ENCODE peak calls at places on chromosomes 4 and X, in seven cellular contexts. M is left ventricle myocardium inferior, V is brain microvascular endothelial cell, E is suprapubic skin, A is body of pancreas, P is heart left ventricle, G is dorsolateral prefrontal cortex. H is an unnamed sample.

GRCh38 chr4:589219-589963 is 13.3 kb upstream of the TMEM271 start:
- DNase-seq in A (no peak), E (no peak), M (no peak), P (no peak), G (no peak), V (no peak), H (no peak)

GRCh38 chrX:13076176-13076956 is 31.9 kb upstream of the FAM9C start:
- DNase-seq in V (no peak), P (no peak), M (no peak), G (no peak), A (no peak), E (no peak), H (no peak)

GRCh38 chr4:53782468-53782865 is 191.2 kb upstream of the LNX1 start:
- DNase-seq in P (no peak), E (no peak), V (no peak), G (no peak), M (no peak), A (no peak), H (no peak)

GRCh38 chrX:70852294-70852693 is 56.2 kb downstream of the TEX11 start:
- DNase-seq in A (no peak), P (no peak), V (no peak), M (no peak), E (no peak), G (no peak), H (no peak)

GRCh38 chr4:73989031-73989430 is 1.0 kb upstream of the PPBP start:
- DNase-seq in V (no peak), M (no peak), P (no peak), A (no peak), G (no peak), E (no peak), H (no peak)

GRCh38 chr4:115770046-115770543 is 656.7 kb upstream of the NDST4 start:
- DNase-seq in M (no peak), V (no peak), E (no peak), G (no peak), P (no peak), A (no peak), H (no peak)

GRCh38 chr4:47235721-47236120 is 204.4 kb downstream of the GABRB1 start:
- DNase-seq in P (no peak), V (no peak), M (no peak), G (no peak), E (no peak), A (no peak), H (no peak)

GRCh38 chrX:46929439-46930018 is 17.3 kb downstream of the JADE3 start:
- DNase-seq in E (no peak), M (no peak), V (peak; percentile 40), G (no peak), P (no peak), A (no peak), H (no peak)

GRCh38 chrX:20527458-20528099 is 260.9 kb upstream of the RPS6KA3 start:
- DNase-seq in P (peak; percentile 31), M (peak; percentile 24), E (no peak), G (no peak), A (no peak), V (no peak), H (no peak)

GRCh38 chr4:94307231-94307840 is 35.3 kb downstream of the HPGDS start:
- DNase-seq in V (peak; percentile 25), P (no peak), G (no peak), E (no peak), M (no peak), A (no peak), H (no peak)

GRCh38 chr4:52573551-52573950 is 85.5 kb downstream of the USP46 start:
- DNase-seq in A (no peak), P (peak; percentile 36), M (no peak), E (no peak), G (no peak), V (no peak), H (no peak)

GRCh38 chr4:91958651-91959050 is 345.1 kb upstream of the GRID2 start:
- DNase-seq in E (no peak), M (no peak), A (no peak), V (no peak), G (no peak), P (no peak), H (no peak)

GRCh38 chrX:55111578-55112254 is 22.9 kb downstream of the PAGE2 start:
- DNase-seq in V (no peak), M (no peak), P (no peak), G (no peak), E (no peak), A (no peak), H (no peak)

GRCh38 chr4:163233321-163233720 is 66.6 kb upstream of the NAF1 start:
- DNase-seq in G (no peak), V (no peak), A (no peak), M (no peak), P (no peak), E (no peak), H (no peak)

GRCh38 chr4:53693408-53693807 is 102.1 kb upstream of the LNX1 start:
- DNase-seq in P (no peak), A (no peak), V (no peak), E (no peak), M (no peak), G (no peak), H (no peak)

GRCh38 chr4:3206439-3207100 is 42.4 kb upstream of the MSANTD1 start:
- DNase-seq in G (no peak), M (no peak), A (no peak), E (no peak), P (no peak), V (no peak), H (no peak)

GRCh38 chr4:828641-829271 is 2.8 kb upstream of the CPLX1 start:
- DNase-seq in P (peak; percentile 56), E (peak; percentile 77), M (peak; percentile 52), A (peak; percentile 56), G (no peak), V (no peak), H (peak; percentile 44)

GRCh38 chr4:166493828-166494432 is 620.9 kb downstream of the TLL1 start:
- DNase-seq in E (no peak), A (no peak), G (no peak), P (no peak), V (no peak), M (no peak), H (no peak)
- TF ChIP-seq CTCF in E (no peak), A (no peak), G (no peak), P (no peak), V (no peak), M (no peak), H (no peak)

GRCh38 chrX:153057281-153057680 is 1.0 kb downstream of the PNMA3 start:
- DNase-seq in E (no peak), G (no peak), A (no peak), P (no peak), M (no peak), V (no peak), H (no peak)

GRCh38 chrX:153055827-153056748 is at the start of gene PNMA3:
- DNase-seq in M (no peak), A (no peak), V (no peak), E (no peak), P (no peak), G (no peak), H (peak; percentile 51)

GRCh38 chrX:153049093-153049492 is 7.2 kb upstream of the PNMA3 start:
- DNase-seq in A (no peak), P (no peak), E (no peak), M (no peak), V (no peak), G (no peak), H (no peak)

DNA sequence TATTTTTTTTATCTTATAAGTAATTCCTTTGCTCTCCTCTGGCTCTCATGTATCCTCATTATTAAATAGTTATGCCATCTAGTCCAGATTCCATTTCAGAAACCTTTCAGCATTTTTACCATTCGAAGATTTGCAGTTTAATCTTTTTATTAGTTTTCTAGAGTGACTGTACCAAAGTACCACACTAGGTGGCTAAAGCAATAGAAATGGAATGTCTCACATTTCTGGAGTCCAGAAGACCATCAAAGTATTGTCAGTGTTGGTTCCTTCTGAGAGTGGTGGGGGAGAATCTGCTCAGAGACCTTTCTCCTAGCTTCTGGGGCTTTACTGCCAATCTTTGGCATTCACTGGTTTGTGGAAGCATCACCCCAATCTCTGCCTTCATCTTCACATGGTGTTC is 3.7 kb upstream of the PNMA3 start:
- DNase-seq in G (no peak), A (no peak), V (no peak), P (no peak), E (no peak), M (no peak), H (no peak)
- TF ChIP-seq CTCF in G (no peak), A (no peak), V (peak; percentile 7), P (no peak), E (no peak), M (no peak), H (no peak)

GRCh38 chrX:134758652-134759051 is 100.4 kb upstream of the PLAC1 start:
- DNase-seq in A (no peak), P (no peak), V (no peak), E (no peak), M (no peak), G (no peak), H (no peak)

GRCh38 chrX:134764202-134764785 is 106.0 kb upstream of the PLAC1 start:
- DNase-seq in A (no peak), G (no peak), V (no peak), M (no peak), P (no peak), E (no peak), H (no peak)

GRCh38 chrX:134760671-134761070 is 102.4 kb upstream of the PLAC1 start:
- DNase-seq in E (no peak), V (no peak), A (no peak), M (no peak), P (no peak), G (no peak), H (no peak)

GRCh38 chrX:134761788-134762187 is 103.5 kb upstream of the PLAC1 start:
- DNase-seq in P (no peak), E (no peak), M (no peak), A (peak; percentile 13), V (no peak), G (no peak), H (no peak)
- TF ChIP-seq CTCF in P (peak; percentile 35), E (no peak), M (peak; percentile 35), A (peak; percentile 34), V (peak; percentile 61), G (no peak), H (peak; percentile 6)

GRCh38 chrX:19443886-19444530 is 71.3 kb downstream of the MAP3K15 start:
- DNase-seq in G (no peak), E (no peak), M (no peak), V (no peak), A (no peak), P (no peak), H (no peak)
- TF ChIP-seq CTCF in G (no peak), E (no peak), M (no peak), V (no peak), A (no peak), P (no peak), H (no peak)

DNA sequence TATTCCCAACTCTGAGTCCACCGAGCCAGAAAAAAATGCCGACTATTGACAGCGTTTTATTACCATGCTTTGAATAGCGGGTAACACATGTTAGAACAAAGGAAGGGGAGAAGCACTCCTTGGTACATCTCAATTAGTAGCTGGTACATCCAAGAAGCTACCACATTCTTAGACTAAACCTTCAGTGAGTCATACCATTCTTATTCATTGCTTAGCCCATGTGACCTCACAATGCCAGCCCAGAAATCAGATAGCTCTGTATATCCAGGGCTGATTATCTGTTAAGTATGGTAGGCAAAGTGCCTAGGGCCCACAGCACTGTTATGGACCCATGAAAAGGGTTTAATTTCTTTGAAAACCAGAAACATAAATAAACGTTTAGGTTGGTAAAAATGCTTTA is 25.1 kb downstream of the DCX start:
- DNase-seq in P (no peak), M (no peak), A (no peak), V (no peak), G (no peak), E (no peak), H (no peak)
- TF ChIP-seq CTCF in P (no peak), M (no peak), A (no peak), V (no peak), G (no peak), E (no peak), H (no peak)

GRCh38 chrX:31036895-31037294 is 34.9 kb downstream of the FTHL17 start:
- DNase-seq in G (no peak), E (no peak), M (peak; percentile 16), V (peak; percentile 60), P (peak; percentile 50), A (peak; percentile 46), H (peak; percentile 19)
- TF ChIP-seq CTCF in G (peak; percentile 60), E (peak; percentile 52), M (peak; percentile 65), V (peak; percentile 78), P (peak; percentile 55), A (peak; percentile 56), H (peak; percentile 54)